ENCODE peak calls at places on chromosomes 12 and 14, in five cellular contexts. H is right lobe of liver, R is adrenal gland, Q is IMR-90, O is heart left ventricle. I is an unnamed sample.

GRCh38 chr12:10175849-10176641 is 2.8 kb upstream of the TMEM52B start:
- DNase-seq in H (no peak), R (no peak), Q (no peak), O (no peak), I (no peak)

GRCh38 chr14:59847711-59848110 is 22.9 kb downstream of the RTN1 start:
- DNase-seq in H (no peak), R (no peak), Q (no peak), O (no peak), I (no peak)

GRCh38 chr14:36773558-36773957 is 111.9 kb downstream of the PAX9 start:
- DNase-seq in H (no peak), R (no peak), Q (peak), O (no peak), I (no peak)

GRCh38 chr12:88579572-88579940 is 715 bp downstream of the KITLG start:
- DNase-seq in H (peak), R (no peak), Q (no peak), O (peak), I (peak)

GRCh38 chr14:33948143-33948962 is 2.5 kb downstream of the EGLN3 start:
- DNase-seq in H (no peak), R (no peak), Q (no peak), O (no peak), I (no peak)

GRCh38 chr12:107873223-107873622 is 98.7 kb downstream of the ASCL4 start:
- DNase-seq in H (no peak), R (no peak), Q (no peak), O (no peak), I (no peak)

GRCh38 chr12:51866762-51867161 is 18.2 kb upstream of the FIGNL2 start:
- DNase-seq in H (peak), R (no peak), Q (no peak), O (no peak), I (no peak)

GRCh38 chr12:54879132-54879531 is 24.8 kb downstream of the MUCL1 start:
- DNase-seq in H (no peak), R (no peak), Q (peak), O (no peak), I (no peak)

GRCh38 chr14:86391085-86391484 is 861.1 kb downstream of the FLRT2 start:
- DNase-seq in H (no peak), R (no peak), Q (no peak), O (no peak), I (no peak)

GRCh38 chr12:95473947-95474817 is at the start of gene METAP2:
- DNase-seq in H (peak), R (peak), Q (peak), O (peak), I (peak)
- TF ChIP-seq POLR2A in H (peak), R (peak), Q (peak), O (peak), I (peak)

DNA sequence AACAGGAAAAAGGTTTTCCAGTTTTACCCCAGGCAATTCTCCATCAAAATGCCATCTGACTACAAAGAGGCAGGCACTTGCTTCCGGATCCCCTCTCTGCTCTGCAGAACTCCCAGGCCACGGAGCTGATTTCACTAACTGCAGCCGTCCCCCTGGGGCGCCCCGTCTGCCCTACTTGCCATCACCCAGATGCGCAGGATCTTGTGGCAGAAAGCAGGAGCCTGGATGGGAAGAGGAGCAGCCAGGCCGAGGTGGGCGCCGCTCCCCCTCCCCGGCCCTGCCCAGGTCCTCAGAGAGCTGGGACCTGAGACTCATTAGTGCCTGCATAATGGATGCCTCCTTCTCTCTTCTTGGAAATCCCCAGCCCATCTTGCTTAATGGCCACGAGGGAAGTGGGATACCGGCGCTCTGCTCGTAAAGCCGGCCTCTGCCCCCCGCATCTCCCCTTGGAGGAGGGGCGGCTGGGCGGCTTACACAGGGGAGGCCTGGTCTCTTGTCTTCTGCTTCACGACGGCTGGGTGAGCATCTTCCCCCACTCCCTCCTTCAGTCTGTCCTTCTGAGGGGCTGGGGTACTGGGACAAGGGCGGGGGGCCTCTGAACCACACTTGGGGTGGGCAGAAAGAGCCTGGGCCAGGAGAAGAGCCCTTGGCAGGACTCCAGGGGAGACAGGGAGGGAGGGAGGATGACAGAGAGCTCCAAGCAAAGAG is 19.6 kb upstream of the EML1 start:
- DNase-seq in H (no peak), R (no peak), Q (no peak), O (no peak), I (no peak)
- H3K27ac ChIP-seq in H (no peak), R (no peak), Q (no peak), O (no peak), I (no peak)

GRCh38 chr14:64860039-64860438 is 19.7 kb downstream of the SPTB start:
- DNase-seq in H (no peak), R (no peak), Q (no peak), O (no peak), I (no peak)
- TF ChIP-seq POLR2A in H (no peak), R (no peak), Q (no peak), O (no peak), I (no peak)

GRCh38 chr12:75996907-75997447 is 34.6 kb downstream of the PHLDA1 start:
- DNase-seq in H (no peak), R (no peak), Q (no peak), O (no peak), I (no peak)

GRCh38 chr12:75991753-75992152 is 39.8 kb downstream of the PHLDA1 start:
- DNase-seq in H (no peak), R (no peak), Q (no peak), O (no peak), I (no peak)

GRCh38 chr12:75995691-75996090 is 35.9 kb downstream of the PHLDA1 start:
- DNase-seq in H (no peak), R (no peak), Q (peak), O (no peak), I (no peak)

GRCh38 chr12:75997658-75998057 is 33.9 kb downstream of the PHLDA1 start:
- DNase-seq in H (no peak), R (no peak), Q (no peak), O (no peak), I (no peak)

DNA sequence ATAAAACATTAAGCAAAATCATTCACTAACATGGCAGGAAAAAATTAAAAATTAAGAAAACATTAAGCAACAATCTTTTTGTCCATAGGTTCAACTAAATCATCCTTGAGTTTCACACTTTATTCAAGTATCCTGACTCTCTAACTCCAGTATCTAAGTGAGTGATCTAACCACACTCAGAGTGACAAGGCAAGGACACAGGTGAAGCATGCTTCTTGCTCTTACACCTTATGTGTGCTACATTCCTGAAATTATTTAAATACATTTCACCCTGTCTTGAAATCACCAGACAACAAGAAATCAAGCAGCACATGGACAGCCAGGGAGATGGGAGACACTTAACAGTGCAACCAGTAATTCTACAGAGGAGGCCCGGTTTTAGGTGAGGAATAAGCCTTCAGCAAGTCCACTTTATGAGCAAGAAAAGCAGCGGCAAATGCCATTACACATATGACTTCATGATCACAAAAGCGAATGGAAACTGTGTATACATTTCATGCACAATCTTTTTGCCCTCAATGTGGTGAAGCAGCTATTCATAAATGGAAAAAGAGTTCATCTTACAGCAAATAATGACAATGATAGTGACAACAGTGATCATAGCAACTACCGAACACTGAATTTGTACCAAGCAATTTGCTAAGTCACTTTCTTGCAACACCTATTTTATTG is 37.4 kb downstream of the PHLDA1 start:
- DNase-seq in H (no peak), R (no peak), Q (no peak), O (no peak), I (no peak)
- H3K27ac ChIP-seq in H (no peak), R (no peak), Q (no peak), O (no peak), I (no peak)

GRCh38 chr14:68814376-68815287 is 21.8 kb upstream of the ZFP36L1 start:
- DNase-seq in H (peak), R (peak), Q (peak), O (peak), I (peak)
- TF ChIP-seq POLR2A in H (peak), R (no peak), Q (no peak), O (no peak), I (no peak)